ENCODE peak calls at places on chromosomes 3 and 15, in six cellular contexts. One of them, this sample, is unnamed.

GRCh38 chr15:62066663-62067447 is at the start of gene C2CD4A:
- DNase-seq in testis: peak; percentile 60
- DNase-seq in AG04450: no peak
- DNase-seq in ovary: peak; percentile 75
- DNase-seq in OCI-LY7: peak; percentile 41
- DNase-seq in dorsolateral prefrontal cortex: peak; percentile 64
- DNase-seq in this sample: peak; percentile 54

GRCh38 chr3:197253243-197253947 is 45.0 kb downstream of the DLG1 start:
- DNase-seq in testis: no peak
- DNase-seq in AG04450: no peak
- DNase-seq in ovary: no peak
- DNase-seq in OCI-LY7: no peak
- DNase-seq in dorsolateral prefrontal cortex: no peak
- DNase-seq in this sample: no peak

GRCh38 chr3:153003860-153004259 is 158.2 kb upstream of the RAP2B start:
- DNase-seq in testis: no peak
- DNase-seq in AG04450: no peak
- DNase-seq in ovary: no peak
- DNase-seq in OCI-LY7: no peak
- DNase-seq in dorsolateral prefrontal cortex: no peak
- DNase-seq in this sample: no peak

GRCh38 chr15:93030430-93031102 is 58.4 kb downstream of the RGMA start:
- DNase-seq in testis: peak; percentile 82
- DNase-seq in AG04450: peak; percentile 26
- DNase-seq in ovary: peak; percentile 85
- DNase-seq in OCI-LY7: peak; percentile 69
- DNase-seq in dorsolateral prefrontal cortex: peak; percentile 83
- DNase-seq in this sample: peak; percentile 75

GRCh38 chr3:162376761-162377160 is 880.2 kb downstream of the OTOL1 start:
- DNase-seq in testis: no peak
- DNase-seq in AG04450: no peak
- DNase-seq in ovary: no peak
- DNase-seq in OCI-LY7: no peak
- DNase-seq in dorsolateral prefrontal cortex: no peak
- DNase-seq in this sample: no peak

GRCh38 chr15:64878708-64879107 is 33.0 kb upstream of the ANKDD1A start:
- DNase-seq in testis: no peak
- DNase-seq in AG04450: no peak
- DNase-seq in ovary: no peak
- DNase-seq in OCI-LY7: no peak
- DNase-seq in dorsolateral prefrontal cortex: no peak
- DNase-seq in this sample: peak; percentile 55

GRCh38 chr15:75641176-75641498 is 1.1 kb upstream of the IMP3 start:
- DNase-seq in testis: no peak
- DNase-seq in AG04450: no peak
- DNase-seq in ovary: no peak
- DNase-seq in OCI-LY7: no peak
- DNase-seq in dorsolateral prefrontal cortex: no peak
- DNase-seq in this sample: no peak

GRCh38 chr15:23372284-23372683 is 17.7 kb downstream of the GOLGA8S start:
- DNase-seq in testis: no peak
- DNase-seq in AG04450: no peak
- DNase-seq in ovary: no peak
- DNase-seq in OCI-LY7: no peak
- DNase-seq in dorsolateral prefrontal cortex: no peak
- DNase-seq in this sample: no peak

GRCh38 chr3:137460944-137461343 is 303.2 kb upstream of the SOX14 start:
- DNase-seq in testis: no peak
- DNase-seq in AG04450: no peak
- DNase-seq in ovary: no peak
- DNase-seq in OCI-LY7: no peak
- DNase-seq in dorsolateral prefrontal cortex: no peak
- DNase-seq in this sample: no peak

GRCh38 chr3:185409957-185410356 is 47.0 kb downstream of the MAP3K13 start:
- DNase-seq in testis: no peak
- DNase-seq in AG04450: no peak
- DNase-seq in ovary: no peak
- DNase-seq in OCI-LY7: no peak
- DNase-seq in dorsolateral prefrontal cortex: no peak
- DNase-seq in this sample: no peak

GRCh38 chr3:69914395-69914794 is 85.1 kb upstream of the SAMMSON start:
- DNase-seq in testis: no peak
- DNase-seq in AG04450: no peak
- DNase-seq in ovary: no peak
- DNase-seq in OCI-LY7: no peak
- DNase-seq in dorsolateral prefrontal cortex: no peak
- DNase-seq in this sample: no peak

GRCh38 chr15:72060687-72061250 is 57.2 kb downstream of the MYO9A start:
- DNase-seq in testis: no peak
- DNase-seq in AG04450: no peak
- DNase-seq in ovary: no peak
- DNase-seq in OCI-LY7: no peak
- DNase-seq in dorsolateral prefrontal cortex: no peak
- DNase-seq in this sample: no peak

GRCh38 chr3:128307029-128307633 is 153.8 kb downstream of the EEFSEC start:
- DNase-seq in testis: no peak
- DNase-seq in AG04450: no peak
- DNase-seq in ovary: no peak
- DNase-seq in OCI-LY7: no peak
- DNase-seq in dorsolateral prefrontal cortex: no peak
- DNase-seq in this sample: no peak

GRCh38 chr3:115475178-115476041 is 147.9 kb upstream of the GAP43 start:
- DNase-seq in testis: peak; percentile 82
- DNase-seq in AG04450: no peak
- DNase-seq in ovary: no peak
- DNase-seq in OCI-LY7: no peak
- DNase-seq in dorsolateral prefrontal cortex: no peak
- DNase-seq in this sample: peak; percentile 8

GRCh38 chr15:45660231-45660979 is 25.6 kb downstream of the SQOR start:
- DNase-seq in testis: no peak
- DNase-seq in AG04450: no peak
- DNase-seq in ovary: no peak
- DNase-seq in OCI-LY7: no peak
- DNase-seq in dorsolateral prefrontal cortex: no peak
- DNase-seq in this sample: no peak

GRCh38 chr3:41565948-41566347 is 366.6 kb downstream of the CTNNB1 start:
- DNase-seq in testis: no peak
- DNase-seq in AG04450: no peak
- DNase-seq in ovary: no peak
- DNase-seq in OCI-LY7: no peak
- DNase-seq in dorsolateral prefrontal cortex: no peak
- DNase-seq in this sample: no peak

GRCh38 chr15:99421758-99422157 is 144.0 kb upstream of the MEF2A start:
- DNase-seq in testis: no peak
- DNase-seq in AG04450: no peak
- DNase-seq in ovary: no peak
- DNase-seq in OCI-LY7: no peak
- DNase-seq in dorsolateral prefrontal cortex: no peak
- DNase-seq in this sample: no peak

GRCh38 chr3:122921791-122922651 is 105.5 kb downstream of the SEMA5B start:
- DNase-seq in testis: peak; percentile 35
- DNase-seq in AG04450: no peak
- DNase-seq in ovary: no peak
- DNase-seq in OCI-LY7: no peak
- DNase-seq in dorsolateral prefrontal cortex: no peak
- DNase-seq in this sample: no peak

GRCh38 chr3:126125341-126125740 is 41.4 kb upstream of the SLC41A3 start:
- DNase-seq in testis: no peak
- DNase-seq in AG04450: no peak
- DNase-seq in ovary: no peak
- DNase-seq in OCI-LY7: no peak
- DNase-seq in dorsolateral prefrontal cortex: peak; percentile 16
- DNase-seq in this sample: peak; percentile 1

GRCh38 chr3:170534232-170534631 is 51.6 kb downstream of the SLC7A14 start:
- DNase-seq in testis: no peak
- DNase-seq in AG04450: no peak
- DNase-seq in ovary: no peak
- DNase-seq in OCI-LY7: no peak
- DNase-seq in dorsolateral prefrontal cortex: no peak
- DNase-seq in this sample: no peak

GRCh38 chr3:170542704-170543103 is 43.2 kb downstream of the SLC7A14 start:
- DNase-seq in testis: no peak
- DNase-seq in AG04450: no peak
- DNase-seq in ovary: no peak
- DNase-seq in OCI-LY7: no peak
- DNase-seq in dorsolateral prefrontal cortex: no peak
- DNase-seq in this sample: no peak

GRCh38 chr3:170536712-170537111 is 49.2 kb downstream of the SLC7A14 start:
- DNase-seq in testis: no peak
- DNase-seq in AG04450: no peak
- DNase-seq in ovary: no peak
- DNase-seq in OCI-LY7: no peak
- DNase-seq in dorsolateral prefrontal cortex: no peak
- DNase-seq in this sample: no peak

DNA sequence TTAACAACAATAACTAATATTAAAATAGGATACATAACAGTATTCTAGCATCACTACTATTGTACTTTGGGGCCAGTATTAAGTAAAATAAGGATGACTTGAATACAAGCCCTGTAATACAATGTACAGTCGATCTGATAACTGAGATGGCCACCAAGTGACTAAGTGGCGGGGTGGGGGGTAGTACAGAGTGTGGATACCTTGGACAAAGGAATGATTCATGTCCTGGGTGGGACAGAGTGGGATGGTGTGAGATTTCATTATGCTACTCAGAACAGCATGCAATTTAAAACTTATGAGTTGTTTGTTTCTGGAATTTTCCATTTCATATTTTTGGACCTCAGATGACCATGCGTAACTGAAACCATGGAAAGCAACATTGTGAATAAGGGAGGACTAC is 46.0 kb downstream of the SLC7A14 start:
- DNase-seq in testis: no peak
- DNase-seq in AG04450: no peak
- DNase-seq in ovary: no peak
- DNase-seq in OCI-LY7: no peak
- DNase-seq in dorsolateral prefrontal cortex: no peak
- DNase-seq in this sample: no peak
- H3K27ac ChIP-seq in testis: no peak overlapping the region
- H3K27ac ChIP-seq in AG04450: no peak overlapping the region
- H3K27ac ChIP-seq in ovary: no peak overlapping the region
- H3K27ac ChIP-seq in OCI-LY7: no peak overlapping the region
- H3K27ac ChIP-seq in dorsolateral prefrontal cortex: no peak overlapping the region
- H3K27ac ChIP-seq in this sample: no peak overlapping the region

GRCh38 chr3:112127522-112128494 is 5.2 kb downstream of the GCSAM start:
- DNase-seq in testis: no peak
- DNase-seq in AG04450: no peak
- DNase-seq in ovary: no peak
- DNase-seq in OCI-LY7: peak; percentile 57
- DNase-seq in dorsolateral prefrontal cortex: no peak
- DNase-seq in this sample: no peak
- H3K4me3 ChIP-seq in testis: no peak overlapping the region
- H3K4me3 ChIP-seq in AG04450: no peak overlapping the region
- H3K4me3 ChIP-seq in ovary: no peak overlapping the region
- H3K4me3 ChIP-seq in OCI-LY7: peak overlapping the region; percentile 57
- H3K4me3 ChIP-seq in dorsolateral prefrontal cortex: no peak overlapping the region
- H3K4me3 ChIP-seq in this sample: no peak overlapping the region

DNA sequence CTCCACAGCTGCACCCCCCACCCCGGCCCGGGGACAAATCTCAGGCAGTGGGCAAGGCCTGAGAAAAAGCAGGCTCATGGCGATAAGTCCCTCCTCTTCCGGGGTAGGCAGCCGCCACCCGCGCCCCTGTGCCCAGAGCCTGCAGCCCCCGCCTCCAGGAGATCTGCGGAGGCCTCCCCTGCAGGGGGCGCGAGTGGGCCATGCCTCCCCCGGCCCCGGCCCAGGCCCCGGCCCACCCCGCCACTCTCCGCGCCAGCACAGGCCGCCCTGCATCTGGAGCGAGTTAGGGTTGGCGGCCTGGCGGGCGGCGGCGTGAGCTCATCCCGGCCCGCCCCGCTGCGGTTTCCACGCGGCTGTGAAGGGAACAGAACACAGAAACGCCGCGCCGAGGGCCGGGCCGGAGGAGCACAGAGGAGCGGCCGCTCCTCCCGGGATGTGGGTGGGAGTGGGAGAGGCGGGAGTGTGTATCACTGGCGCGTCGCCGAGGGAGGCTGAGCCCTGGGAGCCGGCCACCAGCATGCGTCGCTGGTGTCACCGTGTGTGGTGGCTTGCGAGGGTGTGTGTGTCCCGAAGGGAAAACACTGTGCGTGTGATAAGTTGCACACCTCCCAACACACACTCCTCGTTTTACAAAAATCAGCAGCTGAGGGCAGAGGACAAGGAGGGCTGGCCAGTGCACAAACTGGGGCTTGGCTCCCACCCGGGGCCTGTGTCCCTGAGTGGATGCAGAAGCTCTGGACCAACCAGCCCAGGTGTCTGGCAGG is 17.2 kb downstream of the MYL3 start:
- DNase-seq in testis: peak; percentile 82
- DNase-seq in AG04450: peak; percentile 27
- DNase-seq in ovary: peak; percentile 87
- DNase-seq in OCI-LY7: peak; percentile 14
- DNase-seq in dorsolateral prefrontal cortex: peak; percentile 84
- DNase-seq in this sample: peak; percentile 68
- TF ChIP-seq CTCF in testis: peak; percentile 19
- TF ChIP-seq CTCF in AG04450: peak; percentile 49
- TF ChIP-seq CTCF in ovary: peak; percentile 75
- TF ChIP-seq CTCF in OCI-LY7: peak; percentile 52
- TF ChIP-seq CTCF in dorsolateral prefrontal cortex: peak; percentile 52
- TF ChIP-seq CTCF in this sample: no peak

GRCh38 chr3:173753593-173753992 is 356.0 kb downstream of the NLGN1 start:
- DNase-seq in testis: no peak
- DNase-seq in AG04450: no peak
- DNase-seq in ovary: no peak
- DNase-seq in OCI-LY7: no peak
- DNase-seq in dorsolateral prefrontal cortex: no peak
- DNase-seq in this sample: no peak

GRCh38 chr3:173748140-173748539 is 350.6 kb downstream of the NLGN1 start:
- DNase-seq in testis: no peak
- DNase-seq in AG04450: no peak
- DNase-seq in ovary: no peak
- DNase-seq in OCI-LY7: no peak
- DNase-seq in dorsolateral prefrontal cortex: no peak
- DNase-seq in this sample: no peak

GRCh38 chr3:173750591-173750990 is 353.0 kb downstream of the NLGN1 start:
- DNase-seq in testis: no peak
- DNase-seq in AG04450: no peak
- DNase-seq in ovary: no peak
- DNase-seq in OCI-LY7: no peak
- DNase-seq in dorsolateral prefrontal cortex: no peak
- DNase-seq in this sample: no peak

GRCh38 chr3:173747427-173747826 is 349.9 kb downstream of the NLGN1 start:
- DNase-seq in testis: no peak
- DNase-seq in AG04450: no peak
- DNase-seq in ovary: no peak
- DNase-seq in OCI-LY7: no peak
- DNase-seq in dorsolateral prefrontal cortex: no peak
- DNase-seq in this sample: no peak

GRCh38 chr3:173750095-173750494 is 352.6 kb downstream of the NLGN1 start:
- DNase-seq in testis: no peak
- DNase-seq in AG04450: no peak
- DNase-seq in ovary: no peak
- DNase-seq in OCI-LY7: no peak
- DNase-seq in dorsolateral prefrontal cortex: no peak
- DNase-seq in this sample: no peak
- H3K27ac ChIP-seq in testis: no peak overlapping the region
- H3K27ac ChIP-seq in AG04450: no peak overlapping the region
- H3K27ac ChIP-seq in ovary: no peak overlapping the region
- H3K27ac ChIP-seq in OCI-LY7: no peak overlapping the region
- H3K27ac ChIP-seq in dorsolateral prefrontal cortex: no peak overlapping the region
- H3K27ac ChIP-seq in this sample: no peak overlapping the region